ENCODE peak calls at places on chromosomes 16 and 17, in six cellular contexts. N, V, Q, H, A and I are unnamed samples.
A peak's percentile ranks its signal among the peaks of the same experiment; 100 is the strongest.

GRCh38 chr17:19747829-19748806 is at the start of gene ALDH3A1:
- DNase-seq in N (no peak), V (no peak), Q (no peak), H (no peak), A (no peak), I (no peak)

GRCh38 chr16:31477220-31478216 is 5.4 kb upstream of the SLC5A2 start:
- DNase-seq in N (no peak), V (no peak), Q (no peak), H (no peak), A (no peak), I (no peak)

GRCh38 chr16:1308977-1309885 is at the start of gene UBE2I:
- DNase-seq in N (peak; percentile 96), V (peak; percentile 99), Q (peak; percentile 97), H (peak; percentile 97), A (peak; percentile 96), I (peak; percentile 99)

GRCh38 chr17:13864551-13864950 is 204.8 kb upstream of the COX10 start:
- DNase-seq in N (no peak), V (no peak), Q (no peak), H (no peak), A (no peak), I (no peak)

GRCh38 chr17:78338860-78339259 is 21.0 kb downstream of the SOCS3 start:
- DNase-seq in N (no peak), V (no peak), Q (no peak), H (no peak), A (no peak), I (no peak)

GRCh38 chr16:29744541-29745101 is 1.2 kb downstream of the C16orf54 start:
- DNase-seq in N (no peak), V (no peak), Q (no peak), H (no peak), A (no peak), I (no peak)

GRCh38 chr16:27951752-27952151 is 111.8 kb downstream of the GSG1L start:
- DNase-seq in N (no peak), V (no peak), Q (no peak), H (no peak), A (no peak), I (no peak)

GRCh38 chr16:64440421-64440831 is 681.4 kb downstream of the CDH11 start:
- DNase-seq in N (no peak), V (peak; percentile 50), Q (peak; percentile 22), H (peak; percentile 17), A (no peak), I (no peak)

GRCh38 chr17:75683467-75684041 is 16.4 kb downstream of the SAP30BP start:
- DNase-seq in N (no peak), V (no peak), Q (no peak), H (no peak), A (no peak), I (peak; percentile 72)

GRCh38 chr16:1487395-1488053 is 1.2 kb downstream of the PTX4 start:
- DNase-seq in N (no peak), V (no peak), Q (no peak), H (no peak), A (no peak), I (no peak)

GRCh38 chr17:71237903-71238538 is 882.8 kb upstream of the SOX9 start:
- DNase-seq in N (no peak), V (no peak), Q (no peak), H (no peak), A (no peak), I (no peak)

GRCh38 chr16:27244363-27244755 is 24.2 kb downstream of the NSMCE1 start:
- DNase-seq in N (peak; percentile 14), V (no peak), Q (no peak), H (no peak), A (no peak), I (no peak)

GRCh38 chr17:66747561-66748275 is 87.2 kb upstream of the CACNG5 start:
- DNase-seq in N (no peak), V (no peak), Q (no peak), H (no peak), A (no peak), I (no peak)

GRCh38 chr16:68711421-68712139 is 25.5 kb upstream of the CDH1 start:
- DNase-seq in N (no peak), V (no peak), Q (no peak), H (no peak), A (no peak), I (no peak)

GRCh38 chr16:75192606-75193264 is 14.2 kb downstream of the CTRB2 start:
- DNase-seq in N (no peak), V (no peak), Q (no peak), H (no peak), A (no peak), I (no peak)

GRCh38 chr17:65231086-65231485 is 93.9 kb downstream of the RGS9 start:
- DNase-seq in N (no peak), V (no peak), Q (no peak), H (no peak), A (no peak), I (no peak)

GRCh38 chr17:78645421-78646295 is 68.5 kb upstream of the DNAH17 start:
- DNase-seq in N (no peak), V (peak; percentile 10), Q (peak; percentile 88), H (peak; percentile 69), A (peak; percentile 32), I (no peak)

GRCh38 chr16:81728435-81728834 is 50.7 kb upstream of the PLCG2 start:
- DNase-seq in N (no peak), V (no peak), Q (no peak), H (no peak), A (no peak), I (no peak)
- TF ChIP-seq POLR2A in N (no peak), V (no peak), Q (no peak), H (no peak), A (no peak), I (no peak)

DNA sequence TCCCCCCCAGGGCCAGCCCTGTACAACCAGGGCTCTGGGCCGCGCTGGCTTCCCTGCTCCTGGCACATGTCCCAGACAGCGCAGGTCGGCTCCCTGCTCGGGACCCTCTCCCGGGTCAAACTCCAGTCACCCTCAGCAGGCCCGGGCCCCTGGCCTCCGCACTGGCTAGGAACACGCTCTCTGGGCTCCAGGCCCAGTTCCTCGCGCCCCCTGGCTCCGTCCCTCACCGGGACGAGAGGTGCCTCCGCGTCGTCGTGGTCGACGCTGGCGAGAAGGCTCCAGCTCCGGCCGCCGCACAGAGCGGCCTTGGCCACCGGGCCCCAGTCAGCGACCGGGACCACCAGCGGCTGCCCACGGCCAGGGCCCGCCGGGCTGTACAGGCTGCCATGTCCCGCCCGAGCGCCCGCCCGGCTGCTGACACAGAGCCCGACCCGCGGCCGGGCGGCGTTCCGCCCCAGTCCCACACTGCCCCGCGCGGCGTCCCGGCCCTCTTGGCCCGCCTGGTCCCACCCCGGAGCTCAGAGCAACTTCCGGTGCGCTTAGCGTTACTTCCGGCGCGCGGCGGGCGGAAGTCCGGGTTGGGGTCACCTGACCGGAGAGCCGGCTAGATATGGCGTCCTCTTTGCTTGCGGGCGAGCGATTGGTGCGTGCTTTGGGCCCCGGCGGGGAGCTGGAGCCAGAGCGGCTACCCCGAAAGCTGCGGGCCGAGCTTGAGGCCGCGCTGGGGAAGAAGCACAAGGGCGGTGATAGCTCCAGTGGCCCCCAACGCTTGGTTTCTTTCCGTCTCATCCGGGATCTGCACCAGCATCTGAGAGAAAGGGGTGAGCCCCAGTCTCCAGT is at the start of gene POLDIP2:
- DNase-seq in N (peak; percentile 94), V (peak; percentile 95), Q (peak; percentile 96), H (peak; percentile 86), A (peak; percentile 93), I (peak; percentile 97)
- TF ChIP-seq POLR2A in N (peak; percentile 91), V (peak; percentile 96), Q (peak; percentile 97), H (peak; percentile 85), A (peak; percentile 94), I (peak; percentile 96)

DNA sequence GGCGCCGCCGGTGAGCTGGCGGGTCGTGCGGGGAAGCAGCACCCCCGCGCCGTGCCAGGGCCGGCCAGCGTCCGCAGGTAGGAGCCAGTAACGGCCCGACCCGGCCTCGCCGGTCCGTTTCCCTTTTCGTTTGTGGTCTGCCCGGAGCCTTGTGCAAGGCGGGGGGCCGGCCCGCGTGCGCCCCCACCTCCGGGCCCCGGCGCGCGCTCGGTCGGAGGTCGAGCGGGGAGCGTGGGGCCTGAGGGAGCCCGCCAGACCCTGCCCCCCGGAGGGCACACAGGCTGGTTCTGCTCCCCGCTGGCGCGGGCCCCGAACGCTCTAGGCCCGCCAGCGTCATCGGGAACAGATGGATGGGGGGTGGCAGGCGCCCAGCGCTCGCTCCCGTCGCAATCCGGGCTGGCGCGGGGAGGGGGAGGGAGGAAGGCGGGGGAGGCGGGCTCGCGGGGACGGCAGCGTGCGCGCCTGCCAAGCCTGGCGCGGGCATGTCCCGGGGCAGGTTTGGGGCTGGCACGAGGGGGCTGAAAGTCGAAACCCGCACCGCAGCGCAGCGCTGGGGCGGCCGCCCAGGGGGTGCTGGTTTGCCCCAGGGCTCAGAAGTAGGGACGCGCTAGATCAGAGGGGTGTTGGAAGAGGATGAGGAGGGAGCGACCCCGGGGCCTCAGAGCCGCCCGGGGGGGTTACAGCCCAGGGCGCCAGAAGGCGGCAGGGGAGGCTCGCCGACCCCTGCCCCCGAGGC is 1.5 kb upstream of the GSE1 start:
- DNase-seq in N (peak; percentile 84), V (peak; percentile 35), Q (peak; percentile 88), H (peak; percentile 67), A (peak; percentile 76), I (peak; percentile 75)
- TF ChIP-seq POLR2A in N (no peak), V (no peak), Q (peak; percentile 38), H (peak; percentile 37), A (peak; percentile 47), I (peak; percentile 31)

GRCh38 chr17:72426321-72426720 is 305.5 kb downstream of the SOX9 start:
- DNase-seq in N (no peak), V (no peak), Q (no peak), H (no peak), A (no peak), I (no peak)

GRCh38 chr17:72425133-72425795 is 304.4 kb downstream of the SOX9 start:
- DNase-seq in N (no peak), V (no peak), Q (no peak), H (no peak), A (no peak), I (no peak)

GRCh38 chr17:72424505-72425117 is 303.8 kb downstream of the SOX9 start:
- DNase-seq in N (no peak), V (no peak), Q (no peak), H (no peak), A (no peak), I (no peak)

GRCh38 chr17:72426948-72427760 is 306.3 kb downstream of the SOX9 start:
- DNase-seq in N (no peak), V (no peak), Q (no peak), H (no peak), A (no peak), I (no peak)

DNA sequence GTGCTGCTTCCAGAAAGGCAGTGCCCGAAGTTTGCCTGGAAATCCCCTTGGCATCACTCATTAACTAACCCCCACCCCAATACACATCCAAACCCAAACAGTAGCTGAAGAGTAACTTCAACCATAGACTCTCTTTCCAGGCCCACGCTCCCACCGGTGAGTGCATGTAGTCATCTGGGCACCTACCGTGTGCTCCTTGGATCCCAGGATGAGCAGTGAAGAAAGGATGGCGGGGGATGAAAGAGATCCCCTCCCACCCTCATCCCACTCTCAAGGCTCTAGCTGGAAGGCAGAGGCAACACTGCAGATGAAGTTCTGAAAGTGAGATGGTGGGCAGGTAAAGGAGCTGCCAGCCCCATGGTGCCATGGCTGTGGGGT is 305.0 kb downstream of the SOX9 start:
- DNase-seq in N (no peak), V (no peak), Q (no peak), H (no peak), A (no peak), I (no peak)
- TF ChIP-seq POLR2A in N (no peak), V (no peak), Q (no peak), H (no peak), A (no peak), I (no peak)

GRCh38 chr16:73048292-73049050 is 543 bp upstream of the ZFHX3 start:
- DNase-seq in N (peak; percentile 57), V (peak; percentile 30), Q (peak; percentile 74), H (no peak), A (no peak), I (no peak)
- TF ChIP-seq POLR2A in N (no peak), V (no peak), Q (peak; percentile 36), H (no peak), A (peak; percentile 17), I (no peak)